ENCODE peak calls at places on chromosomes 1 and 21, in eight cellular contexts. G, Y, B, W, R, K, S and U are unnamed samples. For H3K4me1, the result is how much of the 10 kb centered on the place peaks cover.

GRCh38 chr1:155831279-155831976 is 25.6 kb downstream of the GON4L start:
- DNase-seq in G (no peak), Y (peak), B (no peak), W (no peak), R (no peak), K (no peak), S (no peak), U (no peak)

GRCh38 chr1:3908886-3909517 is 8.9 kb upstream of the C1orf174 start:
- DNase-seq in G (no peak), Y (no peak), B (no peak), W (no peak), R (peak), K (no peak), S (peak), U (no peak)

GRCh38 chr1:238745069-238745468 is 641.3 kb upstream of the CHRM3 start:
- DNase-seq in G (no peak), Y (no peak), B (no peak), W (no peak), R (no peak), K (no peak), S (no peak), U (no peak)

GRCh38 chr1:202106340-202107284 is 16.1 kb upstream of the GPR37L1 start:
- DNase-seq in G (no peak), Y (peak), B (no peak), W (peak), R (peak), K (no peak), S (no peak), U (peak)

GRCh38 chr1:179025975-179026812 is 500 bp downstream of the FAM20B start:
- DNase-seq in G (peak), Y (peak), B (peak), W (peak), R (peak), K (peak), S (peak), U (peak)

GRCh38 chr1:32208891-32209309 is at the start of gene DCDC2B:
- DNase-seq in G (no peak), Y (peak), B (no peak), W (peak), R (peak), K (no peak), S (no peak), U (peak)

GRCh38 chr21:44984792-44985440 is 45.1 kb downstream of the SLX9 start:
- DNase-seq in G (peak), Y (no peak), B (peak), W (no peak), R (no peak), K (no peak), S (peak), U (no peak)

GRCh38 chr1:33335020-33335419 is 14.1 kb upstream of the A3GALT2 start:
- DNase-seq in G (no peak), Y (no peak), B (no peak), W (no peak), R (no peak), K (no peak), S (no peak), U (no peak)

GRCh38 chr1:115288799-115289198 is 49.2 kb downstream of the NGF start:
- DNase-seq in G (no peak), Y (no peak), B (no peak), W (no peak), R (no peak), K (no peak), S (no peak), U (no peak)

GRCh38 chr1:22883406-22883805 is 89.3 kb downstream of the LACTBL1 start:
- DNase-seq in G (no peak), Y (no peak), B (no peak), W (no peak), R (no peak), K (no peak), S (no peak), U (no peak)

GRCh38 chr1:110620250-110620615 is 14.1 kb upstream of the KCNA2 start:
- DNase-seq in G (no peak), Y (no peak), B (no peak), W (no peak), R (no peak), K (no peak), S (no peak), U (peak)

GRCh38 chr1:243495442-243496172 is 239.8 kb downstream of the SDCCAG8 start:
- DNase-seq in G (no peak), Y (peak), B (no peak), W (no peak), R (no peak), K (no peak), S (peak), U (no peak)

GRCh38 chr1:233707153-233707905 is 93.4 kb downstream of the KCNK1 start:
- DNase-seq in G (peak), Y (peak), B (no peak), W (no peak), R (no peak), K (no peak), S (no peak), U (no peak)

GRCh38 chr1:244254467-244254866 is 197.2 kb downstream of the ADSS2 start:
- DNase-seq in G (no peak), Y (no peak), B (peak), W (peak), R (no peak), K (peak), S (no peak), U (no peak)

GRCh38 chr1:14842361-14842760 is 243.9 kb downstream of the KAZN start:
- DNase-seq in G (no peak), Y (no peak), B (no peak), W (no peak), R (no peak), K (no peak), S (no peak), U (no peak)

GRCh38 chr1:32242341-32242851 is 4.6 kb upstream of the FAM167B start:
- DNase-seq in G (no peak), Y (no peak), B (peak), W (peak), R (no peak), K (no peak), S (peak), U (no peak)

GRCh38 chr1:205335692-205336091 is 14.1 kb upstream of the NUAK2 start:
- DNase-seq in G (peak), Y (peak), B (peak), W (peak), R (peak), K (peak), S (peak), U (peak)

GRCh38 chr1:80164150-80164549 is 1157.6 kb upstream of the ADGRL4 start:
- DNase-seq in G (no peak), Y (no peak), B (no peak), W (no peak), R (no peak), K (no peak), S (no peak), U (no peak)

GRCh38 chr21:35257413-35257812 is 208.3 kb upstream of the RUNX1 start:
- DNase-seq in G (peak), Y (peak), B (peak), W (peak), R (no peak), K (peak), S (peak), U (peak)

GRCh38 chr1:53365405-53366063 is 37.7 kb upstream of the LRP8 start:
- DNase-seq in G (peak), Y (no peak), B (no peak), W (peak), R (peak), K (no peak), S (peak), U (peak)

GRCh38 chr1:6497215-6497866 is 5.9 kb upstream of the PLEKHG5 start:
- DNase-seq in G (no peak), Y (peak), B (peak), W (peak), R (no peak), K (no peak), S (no peak), U (peak)
- TF ChIP-seq POLR2A in G (no peak), Y (no peak), B (peak), W (no peak), R (no peak), K (no peak), S (no peak), U (no peak)

GRCh38 chr1:175383239-175383638 is 190.7 kb upstream of the KIAA0040 start:
- DNase-seq in G (no peak), Y (no peak), B (no peak), W (no peak), R (no peak), K (no peak), S (no peak), U (no peak)
- TF ChIP-seq CTCF in G (no peak), Y (no peak), B (no peak), W (no peak), R (no peak), K (no peak), S (no peak), U (no peak)

GRCh38 chr1:24749257-24749656 is 4.0 kb downstream of the CLIC4 start:
- DNase-seq in G (no peak), Y (no peak), B (no peak), W (no peak), R (no peak), K (no peak), S (no peak), U (no peak)
- H3K4me1 ChIP-seq in G (under half), Y (under half), B (half or more), W (under half), R (under half), K (under half), S (half or more), U (under half)

GRCh38 chr1:156911587-156912298 is 8.7 kb upstream of the LRRC71 start:
- DNase-seq in G (no peak), Y (no peak), B (peak), W (no peak), R (no peak), K (no peak), S (no peak), U (no peak)
- TF ChIP-seq POLR2A in G (no peak), Y (no peak), B (no peak), W (no peak), R (no peak), K (no peak), S (no peak), U (no peak)

DNA sequence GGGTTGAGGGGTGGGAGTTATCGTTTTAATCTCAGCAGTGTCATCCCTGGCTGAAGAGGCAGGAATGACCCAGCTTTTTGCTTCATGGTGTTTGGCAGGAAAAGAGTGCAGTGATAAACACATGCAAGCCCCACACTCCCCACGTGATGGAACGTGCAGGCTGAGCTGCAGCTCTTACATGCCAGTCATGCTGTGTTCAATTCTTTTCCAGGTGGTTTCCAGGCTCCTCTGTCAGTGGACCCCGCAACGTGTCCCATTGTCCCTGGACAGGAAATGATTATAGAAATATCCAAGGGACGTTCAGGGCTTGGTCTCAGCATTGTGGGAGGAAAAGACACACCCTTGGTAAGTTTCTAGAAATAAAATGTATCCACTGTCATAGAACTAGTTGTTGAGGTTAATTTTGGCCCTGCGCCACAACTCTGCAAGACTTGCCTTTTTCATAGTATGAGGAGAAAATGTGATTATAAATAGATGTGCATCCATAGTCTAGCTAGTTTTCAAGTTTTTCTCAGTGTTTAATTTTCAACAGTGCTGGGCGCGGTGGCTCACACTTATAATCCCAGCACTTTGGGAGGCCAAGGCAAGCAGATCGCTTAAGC is 110.2 kb upstream of the L1TD1 start:
- DNase-seq in G (no peak), Y (no peak), B (no peak), W (peak), R (no peak), K (no peak), S (no peak), U (no peak)
- TF ChIP-seq CTCF in G (no peak), Y (no peak), B (no peak), W (no peak), R (no peak), K (no peak), S (no peak), U (no peak)

DNA sequence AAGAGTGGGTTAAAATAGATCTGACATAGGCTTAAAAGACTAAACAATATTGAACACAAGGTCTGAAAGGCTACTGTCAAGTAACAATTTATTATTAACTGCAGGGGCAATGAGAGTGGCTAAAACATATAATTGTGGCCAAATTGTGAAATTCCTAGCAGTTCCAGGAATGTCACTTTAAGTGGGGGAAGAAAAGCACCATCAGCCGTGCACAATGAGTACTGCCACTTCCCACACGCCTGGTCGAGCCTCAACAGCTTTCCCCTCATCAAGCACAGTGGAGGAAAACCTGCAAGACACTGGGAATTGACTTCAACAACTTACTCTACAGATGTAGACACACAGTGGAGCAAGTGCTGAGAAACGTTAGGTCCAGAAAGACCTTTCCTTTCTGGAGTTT is 16.4 kb downstream of the TFB2M start:
- DNase-seq in G (no peak), Y (no peak), B (no peak), W (no peak), R (no peak), K (no peak), S (no peak), U (peak)
- H3K4me1 ChIP-seq in G (under half), Y (under half), B (under half), W (under half), R (under half), K (under half), S (under half), U (under half)

DNA sequence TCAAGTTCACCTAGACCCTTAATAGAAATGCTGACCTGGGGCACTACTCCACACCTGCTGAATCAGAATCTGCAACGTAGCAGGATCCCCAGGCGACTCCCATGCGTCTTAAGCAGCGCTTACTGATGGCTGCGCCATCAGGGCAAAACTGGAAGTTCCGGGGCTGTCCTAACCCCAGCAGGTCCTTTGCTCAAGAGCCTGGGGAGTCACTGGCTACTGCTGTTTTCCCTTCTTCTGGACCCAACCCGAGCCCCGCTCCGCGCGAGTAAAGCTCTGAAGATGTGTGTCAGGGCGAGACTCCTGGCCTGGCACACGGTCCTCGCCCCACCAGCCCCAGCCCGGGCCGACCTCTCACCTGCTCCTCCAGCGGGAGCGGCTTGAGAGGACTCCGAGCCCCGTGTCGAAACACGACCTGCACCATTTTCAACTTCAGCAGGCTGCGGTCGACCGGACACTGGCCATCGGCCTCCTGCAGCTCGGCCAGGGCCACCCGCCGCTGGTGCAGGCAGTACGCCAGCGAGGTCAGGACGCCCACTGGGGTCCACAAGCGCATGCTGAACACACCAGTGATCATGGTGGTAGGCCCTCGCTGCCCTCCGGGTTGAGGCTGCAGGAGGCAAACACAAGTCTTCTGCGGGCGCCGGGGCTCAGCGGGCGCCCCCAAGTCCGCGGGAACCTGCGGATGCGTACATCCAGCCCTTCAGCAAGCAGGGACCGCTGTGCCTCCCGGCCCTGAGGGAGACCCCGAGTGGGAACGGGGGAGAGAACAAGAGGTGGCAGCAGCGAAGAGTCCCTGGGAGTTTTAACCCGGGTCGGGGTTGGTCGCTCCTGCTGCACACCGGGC is 627 bp downstream of the ACP6 start:
- DNase-seq in G (peak), Y (peak), B (peak), W (peak), R (peak), K (peak), S (peak), U (peak)
- TF ChIP-seq POLR2A in G (no peak), Y (no peak), B (no peak), W (no peak), R (no peak), K (no peak), S (no peak), U (no peak)

DNA sequence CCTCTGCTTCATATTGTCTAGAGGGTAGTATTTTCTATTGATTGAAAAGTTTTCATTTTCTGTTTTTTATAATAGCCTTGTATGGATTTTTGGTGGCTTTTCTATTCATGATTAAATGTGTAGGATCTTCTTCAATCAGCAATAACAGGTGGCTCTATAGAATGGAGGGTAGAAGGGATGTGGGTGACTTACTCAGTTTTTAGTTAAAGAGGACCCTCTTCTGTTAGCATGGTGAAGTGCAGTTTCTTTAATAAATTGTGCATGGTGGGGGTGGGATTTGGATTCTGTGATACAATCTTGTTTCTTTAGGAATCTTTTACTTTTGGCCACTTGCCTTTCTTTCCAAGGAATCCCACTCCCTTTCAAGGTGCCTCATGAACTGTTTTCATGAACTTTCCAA is 64.7 kb downstream of the SLC35A3 start:
- DNase-seq in G (no peak), Y (no peak), B (no peak), W (no peak), R (no peak), K (no peak), S (no peak), U (no peak)
- TF ChIP-seq CTCF in G (no peak), Y (no peak), B (no peak), W (no peak), R (peak), K (no peak), S (no peak), U (peak)

GRCh38 chr1:50705041-50705440 is 255.0 kb downstream of the FAF1 start:
- DNase-seq in G (no peak), Y (no peak), B (no peak), W (no peak), R (no peak), K (no peak), S (no peak), U (no peak)
- H3K4me1 ChIP-seq in G (under half), Y (under half), B (under half), W (under half), R (under half), K (under half), S (under half), U (under half)